ENCODE peak calls at places on chromosomes 16 and 17, in five cellular contexts. S is upper lobe of right lung; Q is left lobe of liver; O is WTC11; U is activated naive CD8-positive, alpha-beta T cell treated with anti-CD3 and anti-CD28 coated beads, Interleukin-2, amount 50 U/mL, for 24 hours. K is an unnamed sample.

GRCh38 chr17:8004899-8005298 is 2.5 kb downstream of the GUCY2D start:
- ATAC-seq in U (no peak), O (no peak), Q (no peak), S (peak; percentile 59), K (no peak)

GRCh38 chr17:66667090-66667489 is 167.8 kb upstream of the CACNG5 start:
- ATAC-seq in O (no peak), S (no peak), Q (no peak), U (peak; percentile 51), K (peak; percentile 25)

GRCh38 chr17:7721612-7722011 is 4.1 kb downstream of the DNAH2 start:
- ATAC-seq in S (no peak), U (no peak), O (no peak), Q (no peak), K (no peak)

GRCh38 chr17:4340914-4341615 is 25.4 kb downstream of the UBE2G1 start:
- ATAC-seq in U (no peak), Q (no peak), O (no peak), S (no peak), K (peak; percentile 63)

GRCh38 chr16:49923411-49923810 is 67.5 kb upstream of the ZNF423 start:
- ATAC-seq in S (no peak), U (no peak), Q (no peak), O (no peak), K (no peak)

GRCh38 chr16:12917653-12918052 is 16.3 kb downstream of the SHISA9 start:
- ATAC-seq in S (no peak), Q (no peak), O (no peak), U (no peak), K (no peak)

GRCh38 chr17:68777856-68778694 is 176.9 kb upstream of the FAM20A start:
- ATAC-seq in U (no peak), S (no peak), O (no peak), Q (peak; percentile 83), K (no peak)

GRCh38 chr16:70302745-70303144 is 3.8 kb downstream of the DDX19B start:
- ATAC-seq in U (no peak), S (no peak), Q (no peak), O (no peak), K (peak; percentile 39)

GRCh38 chr16:2180461-2180860 is 15.9 kb downstream of the CASKIN1 start:
- ATAC-seq in S (no peak), O (no peak), Q (no peak), U (no peak), K (no peak)

GRCh38 chr17:46851029-46851741 is at the start of gene WNT9B:
- ATAC-seq in Q (peak; percentile 94), O (peak; percentile 80), U (no peak), S (peak; percentile 49), K (no peak)

GRCh38 chr16:66427451-66427860 is 361 bp downstream of the BEAN1 start:
- ATAC-seq in S (no peak), U (no peak), Q (peak; percentile 9), O (peak; percentile 57), K (peak; percentile 7)

GRCh38 chr17:35752471-35752870 is 568 bp downstream of the GAS2L2 start:
- ATAC-seq in O (no peak), Q (no peak), S (peak; percentile 6), U (no peak), K (no peak)

GRCh38 chr16:88305176-88305575 is 77.6 kb upstream of the ZNF469 start:
- ATAC-seq in U (no peak), O (no peak), S (no peak), Q (no peak), K (no peak)

GRCh38 chr16:2229602-2230250 is 6.3 kb downstream of the E4F1 start:
- ATAC-seq in Q (no peak), S (no peak), U (no peak), O (no peak), K (no peak)

GRCh38 chr17:77857613-77858012 is 100.9 kb upstream of the TNRC6C start:
- ATAC-seq in U (peak; percentile 37), S (no peak), Q (no peak), O (no peak), K (peak; percentile 60)

GRCh38 chr16:27374231-27374793 is 27.7 kb upstream of the IL21R start:
- ATAC-seq in Q (no peak), O (no peak), S (peak; percentile 59), U (no peak), K (peak; percentile 59)

GRCh38 chr17:50580636-50581035 is 20.1 kb downstream of the CACNA1G start:
- ATAC-seq in U (no peak), S (no peak), O (no peak), Q (no peak), K (no peak)

GRCh38 chr16:17972460-17972943 is 364.0 kb downstream of the NPIPA8 start:
- ATAC-seq in Q (no peak), O (no peak), U (no peak), S (peak; percentile 30), K (no peak)

GRCh38 chr16:35325936-35326335 is 1866.5 kb downstream of the TP53TG3F start:
- ATAC-seq in U (no peak), S (no peak), O (no peak), Q (no peak), K (no peak)

GRCh38 chr16:84416407-84417321 is 48.3 kb downstream of the ATP2C2 start:
- ATAC-seq in Q (no peak), O (no peak), S (no peak), U (no peak), K (no peak)

GRCh38 chr17:29138184-29138955 is 41.8 kb downstream of the MYO18A start:
- ATAC-seq in O (no peak), Q (no peak), U (peak; percentile 73), S (no peak), K (peak; percentile 68)

GRCh38 chr16:1950047-1950446 is 4.4 kb downstream of the RPL3L start:
- ATAC-seq in Q (peak; percentile 8), U (no peak), S (no peak), O (no peak), K (no peak)

GRCh38 chr16:50611332-50611934 is 63.2 kb downstream of the NKD1 start:
- ATAC-seq in Q (no peak), U (no peak), S (peak; percentile 30), O (no peak), K (peak; percentile 34)

GRCh38 chr17:18362509-18363020 is 785 bp downstream of the SHMT1 start:
- ATAC-seq in U (no peak), Q (peak; percentile 65), O (peak; percentile 2), S (peak; percentile 48), K (no peak)

GRCh38 chr16:72705806-72706205 is 342.1 kb downstream of the ZFHX3 start:
- ATAC-seq in O (no peak), U (no peak), S (no peak), Q (no peak), K (no peak)

GRCh38 chr16:1474471-1474795 is 395 bp downstream of the CLCN7 start:
- ATAC-seq in Q (no peak), S (no peak), U (peak; percentile 31), O (peak; percentile 20), K (no peak)

GRCh38 chr17:54280741-54281140 is 458.0 kb downstream of the KIF2B start:
- ATAC-seq in S (no peak), O (no peak), Q (no peak), U (no peak), K (no peak)

GRCh38 chr17:50649042-50649908 is 14.6 kb downstream of the ABCC3 start:
- ATAC-seq in S (no peak), O (no peak), U (no peak), Q (no peak), K (no peak)

GRCh38 chr17:81305051-81305630 is 10.0 kb upstream of the SLC38A10 start:
- ATAC-seq in S (no peak), Q (no peak), O (no peak), U (no peak), K (no peak)

GRCh38 chr16:23254338-23254737 is 47.8 kb upstream of the SCNN1B start:
- ATAC-seq in O (no peak), S (no peak), U (peak; percentile 40), Q (no peak), K (peak; percentile 58)

GRCh38 chr17:46882666-46883065 is 31.3 kb downstream of the WNT9B start:
- ATAC-seq in O (no peak), S (no peak), U (no peak), Q (no peak), K (no peak)

GRCh38 chr17:70905796-70906195 is 736.5 kb downstream of the KCNJ2 start:
- ATAC-seq in U (no peak), O (no peak), S (peak; percentile 29), Q (peak; percentile 20), K (no peak)

GRCh38 chr17:74089869-74090464 is 113.5 kb upstream of the RPL38 start:
- ATAC-seq in U (no peak), S (peak; percentile 74), O (peak; percentile 93), Q (peak; percentile 69), K (peak; percentile 52)

GRCh38 chr17:19024101-19025078 is 19.8 kb upstream of the FAM83G start:
- ATAC-seq in O (no peak), Q (no peak), S (no peak), U (peak; percentile 54), K (peak; percentile 61)

GRCh38 chr17:78409191-78409621 is 30.8 kb downstream of the PGS1 start:
- ATAC-seq in U (no peak), O (no peak), Q (peak; percentile 63), S (peak; percentile 48), K (no peak)

K was measured in activated T-helper 17 cell treated with anti-CD3 and anti-CD28 coated beads, Interleukin-2, amount 50 U/mL, for 72 hours.